ENCODE peak calls at places on chromosomes 4 and X, in eight cellular contexts. Y is thoracic aorta; M is transverse colon; D is mucosa of descending colon; Q is uterus; K is neural progenitor cell; O is effector memory CD4-positive, alpha-beta T cell; N is GM23248. W is an unnamed sample. For H3K36me3, the result is how much of the 10 kb centered on the place peaks cover.

GRCh38 chrX:107323786-107324492 is 117.5 kb downstream of the DNAAF6 start:
- DNase-seq in O (no peak), Q (no peak), D (no peak), M (no peak), Y (no peak), K (no peak), N (no peak), W (no peak)

GRCh38 chrX:150696264-150696789 is 3.1 kb downstream of the MTMR1 start:
- DNase-seq in N (no peak), D (no peak), O (no peak), M (no peak), Q (no peak), K (no peak), Y (no peak), W (no peak)

GRCh38 chrX:20412871-20413486 is 146.3 kb upstream of the RPS6KA3 start:
- DNase-seq in O (peak), N (no peak), K (no peak), M (peak), Y (no peak), D (peak), Q (no peak), W (no peak)

GRCh38 chrX:16825306-16826035 is 39.2 kb downstream of the TXLNG start:
- DNase-seq in K (no peak), Y (no peak), D (no peak), Q (no peak), M (no peak), O (no peak), N (peak), W (peak)

GRCh38 chr4:8370835-8371234 is 69.7 kb downstream of the ACOX3 start:
- DNase-seq in O (no peak), Q (peak), D (peak), M (no peak), Y (no peak), K (no peak), N (no peak), W (no peak)

GRCh38 chr4:119025440-119025839 is 110.2 kb upstream of the MYOZ2 start:
- DNase-seq in K (no peak), N (peak), D (peak), M (peak), Q (peak), Y (no peak), O (no peak), W (no peak)

GRCh38 chrX:131830400-131831184 is 192.5 kb upstream of the STK26 start:
- DNase-seq in D (no peak), Q (peak), Y (no peak), O (peak), K (peak), M (peak), N (peak), W (peak)

GRCh38 chrX:107014927-107015326 is 14.9 kb upstream of the MORC4 start:
- DNase-seq in O (no peak), Q (no peak), M (no peak), N (peak), D (no peak), Y (no peak), K (no peak), W (no peak)

GRCh38 chr4:163474027-163474426 is 473 bp upstream of the TKTL2 start:
- DNase-seq in Q (no peak), M (no peak), O (no peak), N (no peak), D (no peak), Y (no peak), K (no peak), W (no peak)

GRCh38 chrX:137848291-137848905 is 282.5 kb downstream of the ZIC3 start:
- DNase-seq in M (no peak), K (peak), D (no peak), O (no peak), N (no peak), Q (no peak), Y (no peak), W (no peak)

GRCh38 chrX:111467896-111468295 is 43.5 kb upstream of the SERTM2 start:
- DNase-seq in M (no peak), D (no peak), K (no peak), O (no peak), Y (peak), N (no peak), Q (peak), W (no peak)

GRCh38 chrX:46653482-46653881 is 79.9 kb downstream of the CHST7 start:
- DNase-seq in N (no peak), D (no peak), Q (no peak), M (no peak), K (peak), O (no peak), Y (no peak), W (no peak)

GRCh38 chrX:18883234-18883960 is 100.5 kb downstream of the PHKA2 start:
- DNase-seq in M (no peak), K (no peak), N (no peak), O (no peak), D (no peak), Q (no peak), Y (no peak), W (no peak)

GRCh38 chrX:154534526-154535322 is 11.9 kb downstream of the G6PD start:
- DNase-seq in K (peak), D (peak), O (peak), M (peak), Q (peak), N (peak), Y (no peak), W (peak)

DNA sequence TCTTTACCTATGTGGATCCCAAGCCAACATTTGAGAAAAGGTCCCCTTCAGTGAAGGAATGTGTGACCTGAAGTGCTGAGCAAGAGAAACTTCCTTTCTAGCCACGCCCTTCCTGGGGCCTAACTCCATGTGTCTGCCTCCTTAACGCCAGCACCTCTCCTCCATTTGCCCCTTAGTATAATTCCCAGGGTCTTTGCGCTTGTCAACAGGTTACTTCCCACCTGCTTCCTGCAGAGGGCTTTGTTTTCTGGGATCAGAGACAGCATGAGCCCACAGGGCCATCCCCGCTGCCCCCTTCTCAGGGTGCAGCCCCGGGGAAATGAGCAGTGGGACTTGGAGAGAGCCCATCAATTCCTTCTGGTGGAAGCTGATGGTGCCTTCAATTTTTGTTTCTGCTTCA is 45.9 kb upstream of the DRD5 start:
- DNase-seq in N (no peak), K (no peak), M (no peak), Q (no peak), D (no peak), Y (no peak), O (no peak), W (no peak)
- H3K36me3 ChIP-seq in N (under half), K (under half), M (under half), Q (under half), D (under half), Y (under half), O (under half), W (under half)

GRCh38 chrX:49167740-49168108 is 4.0 kb upstream of the PLP2 start:
- DNase-seq in O (no peak), Y (no peak), M (no peak), K (no peak), Q (no peak), D (no peak), N (no peak), W (no peak)

GRCh38 chrX:49164589-49165360 is 2.2 kb downstream of the MAGIX start:
- DNase-seq in Q (no peak), D (peak), K (no peak), Y (no peak), M (no peak), N (no peak), O (no peak), W (no peak)

GRCh38 chrX:49163555-49164419 is 1.2 kb downstream of the MAGIX start:
- DNase-seq in Y (peak), M (peak), D (peak), K (peak), N (peak), O (peak), Q (peak), W (peak)

GRCh38 chrX:49165901-49166881 is 3.6 kb downstream of the MAGIX start:
- DNase-seq in K (peak), Q (peak), D (peak), M (peak), O (peak), N (peak), Y (no peak), W (peak)

DNA sequence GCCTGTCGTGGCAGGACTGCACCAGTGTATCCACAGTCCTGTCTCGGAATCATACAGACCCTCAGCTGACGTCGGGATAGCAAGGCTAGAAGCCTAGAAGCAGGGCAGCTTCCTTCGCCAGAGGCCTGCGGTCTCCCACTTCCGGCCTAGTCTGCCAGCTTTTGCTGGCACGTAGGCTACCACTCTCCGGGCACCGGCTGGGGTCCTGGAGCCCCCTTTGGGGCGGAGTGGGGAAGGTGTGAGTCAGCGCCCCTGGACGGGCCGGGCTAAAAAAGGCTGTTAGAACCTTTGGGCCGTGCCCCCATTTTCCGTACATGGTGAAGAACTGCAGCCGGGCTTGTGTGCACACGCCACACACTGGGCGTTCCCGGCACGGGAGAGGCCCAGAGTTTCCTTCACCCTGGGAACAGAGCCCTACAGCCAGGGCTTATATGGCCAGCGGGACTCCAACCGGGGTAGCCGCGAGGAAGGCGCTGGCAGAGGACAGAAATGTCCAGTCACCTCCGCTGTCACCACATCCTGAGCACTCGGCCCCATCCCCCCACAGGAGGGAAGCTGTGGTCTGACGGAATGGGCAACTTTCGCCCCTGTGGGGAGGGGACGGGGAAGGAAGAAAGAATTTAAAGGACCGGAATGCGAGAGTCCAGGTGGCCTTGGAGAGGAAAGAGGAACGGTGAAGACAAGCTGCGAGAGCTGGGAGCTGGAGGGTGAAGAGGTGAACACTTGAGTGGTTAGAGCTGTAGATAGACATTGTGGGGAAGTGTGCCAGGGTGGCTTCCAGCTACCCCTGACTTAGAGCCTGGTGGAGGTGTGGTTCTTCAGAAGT is 4.6 kb downstream of the MAGIX start:
- DNase-seq in O (peak), Q (peak), N (peak), D (peak), M (peak), Y (peak), K (peak), W (peak)
- H3K4me3 ChIP-seq in O (peak), Q (peak), N (peak), D (no peak), M (peak), Y (peak), K (peak), W (peak)

GRCh38 chrX:56114437-56114787 is 117.7 kb upstream of the KLF8 start:
- DNase-seq in K (no peak), Q (no peak), M (no peak), D (no peak), O (no peak), Y (no peak), N (no peak), W (no peak)

DNA sequence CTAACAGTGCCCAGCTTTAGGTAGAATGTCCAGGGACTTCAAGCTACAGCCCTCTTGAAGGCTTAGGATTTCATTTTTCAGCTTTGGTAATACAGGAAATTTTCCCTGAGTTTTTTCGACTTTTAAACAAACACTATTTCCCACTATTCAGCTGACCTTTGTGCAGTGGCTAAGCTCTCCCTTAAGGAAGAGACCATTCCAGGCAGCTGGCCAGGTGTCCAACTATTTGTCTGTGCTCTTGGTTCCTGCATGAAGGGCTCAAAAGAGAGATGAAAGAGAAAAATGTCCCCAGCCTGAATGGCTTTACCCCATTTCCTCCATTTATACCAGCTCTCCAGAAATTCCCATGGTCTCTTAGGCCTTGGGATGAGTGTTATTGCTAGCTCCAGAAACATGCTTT is 111.9 kb upstream of the KLF8 start:
- DNase-seq in M (no peak), K (no peak), Y (no peak), O (no peak), N (no peak), Q (no peak), D (no peak), W (no peak)
- H3K36me3 ChIP-seq in M (under half), K (under half), Y (under half), O (under half), N (under half), Q (under half), D (under half), W (under half)

GRCh38 chr4:173243321-173243720 is 74.7 kb downstream of the GALNT7 start:
- DNase-seq in D (no peak), Q (no peak), O (no peak), K (no peak), M (no peak), Y (no peak), N (peak), W (peak)
- H3K4me3 ChIP-seq in D (no peak), Q (no peak), O (no peak), K (no peak), M (no peak), Y (no peak), N (no peak), W (no peak)

DNA sequence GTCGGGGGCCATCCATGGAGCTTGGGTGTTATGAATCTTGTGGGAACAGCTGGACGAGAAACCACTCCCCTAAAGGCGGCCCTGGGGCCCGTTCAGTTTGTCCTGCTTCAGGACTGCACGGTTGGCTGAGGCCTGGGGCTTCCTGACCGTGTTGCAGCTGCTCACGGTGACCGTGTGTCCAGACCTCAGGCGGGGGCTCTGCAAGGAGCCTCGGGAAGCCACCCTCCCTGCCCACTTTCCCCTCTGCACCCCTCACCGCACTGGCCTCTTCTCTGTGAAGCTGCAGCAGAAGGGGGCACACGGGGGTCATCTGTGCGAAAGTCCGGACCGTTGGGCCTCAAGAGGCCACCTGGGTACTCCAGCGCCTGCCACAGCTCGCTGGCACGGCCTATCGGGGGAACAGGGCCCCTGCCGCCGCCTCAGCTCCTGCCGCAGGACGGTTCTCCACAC is 29.4 kb downstream of the UVSSA start:
- DNase-seq in Q (no peak), D (no peak), M (no peak), K (no peak), O (no peak), Y (no peak), N (no peak), W (no peak)
- H3K36me3 ChIP-seq in Q (under half), D (under half), M (under half), K (under half), O (under half), Y (under half), N (under half), W (under half)